ENCODE peak calls at places on chromosomes 1 and 21, in five cellular contexts. O, Z, I, N and P are unnamed samples.

GRCh38 chr1:31584869-31585735 is 8.8 kb downstream of the TINAGL1 start:
- DNase-seq in N (no peak), O (no peak), I (no peak), Z (no peak), P (no peak)

GRCh38 chr1:83545450-83545849 is 453.5 kb downstream of the TTLL7 start:
- DNase-seq in O (peak; percentile 31), I (no peak), Z (no peak), N (no peak), P (no peak)

GRCh38 chr1:9473032-9473792 is 66.1 kb upstream of the SLC25A33 start:
- DNase-seq in I (peak; percentile 90), O (no peak), Z (peak; percentile 88), N (peak; percentile 57), P (peak; percentile 10)

GRCh38 chr1:226912587-226913176 is 27.4 kb upstream of the COQ8A start:
- DNase-seq in O (peak; percentile 73), Z (no peak), I (peak; percentile 80), N (peak; percentile 72), P (no peak)

GRCh38 chr1:103120981-103121380 is 12.7 kb upstream of the COL11A1 start:
- DNase-seq in Z (no peak), N (no peak), I (no peak), O (no peak), P (no peak)

GRCh38 chr1:20366766-20367602 is 76.3 kb downstream of the VWA5B1 start:
- DNase-seq in N (peak; percentile 68), O (peak; percentile 84), I (no peak), Z (peak; percentile 23), P (peak; percentile 46)

GRCh38 chr1:7008331-7008730 is 223.1 kb downstream of the CAMTA1 start:
- DNase-seq in Z (no peak), I (no peak), O (no peak), N (no peak), P (no peak)

GRCh38 chr1:89381617-89382016 is 17.8 kb downstream of the GBP6 start:
- DNase-seq in I (no peak), Z (no peak), O (no peak), N (no peak), P (no peak)

GRCh38 chr21:31268090-31268489 is 76.0 kb downstream of the TIAM1 start:
- DNase-seq in I (no peak), Z (no peak), N (no peak), O (no peak), P (no peak)

GRCh38 chr1:162349635-162350330 is 26.9 kb downstream of the SPATA46 start:
- DNase-seq in I (no peak), N (no peak), O (no peak), Z (peak; percentile 72), P (no peak)

GRCh38 chr1:173392895-173393654 is 84.1 kb upstream of the PRDX6 start:
- DNase-seq in Z (peak; percentile 96), I (no peak), N (no peak), O (no peak), P (no peak)

GRCh38 chr1:41650176-41650519 is 165.7 kb upstream of the EDN2 start:
- DNase-seq in Z (peak; percentile 61), I (no peak), O (no peak), N (no peak), P (no peak)

GRCh38 chr1:203453016-203453415 is 22.6 kb upstream of the PRELP start:
- DNase-seq in I (no peak), Z (no peak), N (no peak), O (no peak), P (no peak)

GRCh38 chr1:203450016-203450415 is 25.6 kb upstream of the PRELP start:
- DNase-seq in I (no peak), N (no peak), O (no peak), Z (peak; percentile 65), P (no peak)

GRCh38 chr1:203451849-203452784 is 23.5 kb upstream of the PRELP start:
- DNase-seq in I (no peak), N (no peak), Z (peak; percentile 49), O (no peak), P (no peak)

GRCh38 chr1:203448521-203449061 is 27.0 kb upstream of the PRELP start:
- DNase-seq in O (no peak), I (peak; percentile 85), N (no peak), Z (peak; percentile 59), P (no peak)

DNA sequence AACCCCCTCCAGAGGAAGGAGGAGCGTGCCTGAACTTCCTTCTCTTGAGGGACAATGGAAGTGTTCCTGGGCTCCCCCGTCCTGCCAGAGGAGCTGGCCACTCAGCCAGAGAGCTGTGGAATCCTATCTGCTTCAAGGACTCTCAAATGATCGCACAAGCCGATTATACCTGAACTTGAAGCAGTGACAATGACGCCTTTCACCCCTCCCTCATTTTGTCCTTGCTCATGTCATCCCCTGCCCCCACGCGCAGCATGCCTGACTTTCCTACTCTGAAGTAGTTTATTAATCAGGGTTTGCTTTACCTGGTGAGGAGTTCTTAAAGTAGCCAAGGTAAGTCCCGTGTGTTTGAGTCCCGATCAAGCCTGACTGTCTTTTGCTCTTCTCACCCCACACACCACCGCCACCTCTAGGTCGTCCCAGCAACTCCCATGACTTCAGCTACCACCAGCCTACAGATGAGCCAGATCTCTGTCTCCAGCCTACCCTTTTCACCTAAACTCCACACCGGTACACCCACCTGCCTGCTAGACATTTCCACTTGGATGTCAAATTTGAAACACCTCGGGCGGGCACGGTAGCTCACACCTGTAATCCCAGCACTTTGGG is 25.0 kb upstream of the PRELP start:
- DNase-seq in Z (no peak), N (no peak), I (no peak), O (no peak), P (no peak)
- TF ChIP-seq CTCF in Z (no peak), N (no peak), I (no peak), O (peak; percentile 9), P (no peak)

DNA sequence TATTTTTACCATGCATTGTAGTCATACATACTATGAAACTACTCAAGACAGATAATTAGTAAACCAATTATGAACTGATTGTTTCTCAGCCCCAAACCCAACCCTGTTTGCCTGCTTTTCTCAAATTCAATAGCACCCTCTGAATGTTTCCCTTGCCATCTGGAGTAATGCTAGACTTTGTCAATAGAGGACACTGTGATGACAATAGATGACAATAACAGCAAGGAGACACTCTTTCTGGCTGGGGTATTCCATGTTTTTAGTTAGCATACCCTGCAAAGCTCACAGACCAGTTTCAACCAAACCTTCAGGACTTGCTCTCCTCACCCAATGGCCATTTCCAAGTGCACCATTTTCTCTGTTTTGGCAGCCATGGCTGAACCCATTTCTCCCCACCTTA is 108.5 kb upstream of the LRRC7 start:
- DNase-seq in Z (no peak), I (no peak), O (no peak), N (no peak), P (no peak)
- TF ChIP-seq CTCF in Z (no peak), I (no peak), O (no peak), N (no peak), P (no peak)

DNA sequence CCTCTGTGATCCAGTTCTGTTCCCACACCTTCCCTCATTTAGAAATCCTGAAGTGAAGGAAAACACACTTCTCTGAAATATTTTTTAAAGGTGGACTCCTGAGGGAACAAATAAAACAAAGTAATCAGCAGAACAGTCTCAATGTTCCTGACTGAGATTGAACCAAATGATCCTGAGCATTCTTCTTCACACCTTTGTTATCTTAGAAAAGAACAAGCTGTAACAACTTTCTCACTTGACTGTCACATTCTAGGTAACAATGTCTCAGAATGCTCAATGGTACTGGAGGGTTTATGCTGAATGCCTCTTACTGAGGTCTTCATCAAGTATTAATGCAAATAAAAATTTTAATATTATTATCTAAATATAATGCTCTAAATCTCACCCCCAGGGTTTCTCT is 40.4 kb upstream of the RGS2 start:
- DNase-seq in N (no peak), I (no peak), Z (no peak), O (no peak), P (no peak)
- TF ChIP-seq CTCF in N (no peak), I (no peak), Z (no peak), O (no peak), P (no peak)

GRCh38 chr1:209747580-209748262 is 8.1 kb upstream of the TRAF3IP3 start:
- DNase-seq in N (peak; percentile 84), Z (peak; percentile 87), O (peak; percentile 95), I (peak; percentile 95), P (peak; percentile 61)
- TF ChIP-seq CTCF in N (peak; percentile 93), Z (peak; percentile 52), O (peak; percentile 97), I (peak; percentile 87), P (peak; percentile 94)

DNA sequence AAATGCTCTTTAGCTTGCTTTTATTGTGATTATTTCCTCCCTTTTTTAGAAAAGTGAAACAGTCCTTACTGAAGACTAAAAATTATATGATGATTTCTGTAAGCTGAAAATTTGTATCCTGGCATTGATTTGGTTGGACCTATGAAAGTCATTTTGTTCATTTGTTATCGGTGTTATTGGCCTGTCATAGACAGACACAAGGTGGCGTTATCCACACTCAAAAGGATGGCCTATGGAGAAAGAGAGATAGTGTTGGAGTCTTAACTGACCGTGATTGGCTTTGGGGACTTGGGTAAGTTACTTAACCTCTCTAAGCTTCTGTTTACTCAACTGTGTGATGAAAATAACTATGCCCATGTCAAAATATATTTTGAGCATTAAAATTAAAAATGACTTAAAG is 203.6 kb upstream of the CHODL start:
- DNase-seq in N (no peak), I (no peak), Z (no peak), O (peak; percentile 73), P (no peak)
- TF ChIP-seq CTCF in N (peak; percentile 52), I (no peak), Z (peak; percentile 11), O (peak; percentile 79), P (peak; percentile 62)

GRCh38 chr1:155086856-155087535 is 8.4 kb downstream of the EFNA3 start:
- DNase-seq in Z (no peak), O (no peak), N (no peak), I (peak; percentile 54), P (no peak)
- TF ChIP-seq CTCF in Z (no peak), O (no peak), N (no peak), I (no peak), P (no peak)